ENCODE peak calls at places on chromosomes 7 and 10, in six cellular contexts. T is epithelial cell of esophagus; E is GM10248; D is naive thymus-derived CD4-positive, alpha-beta T cell; K is CD8-positive, alpha-beta memory T cell; Z is fibroblast of the aortic adventitia. W is an unnamed sample.

GRCh38 chr7:7808156-7808555 is 89.7 kb upstream of the RPA3 start:
- DNase-seq in T (peak), E (no peak), D (no peak), K (no peak), Z (peak), W (no peak)

GRCh38 chr10:100724531-100725027 is 20.8 kb upstream of the PAX2 start:
- DNase-seq in T (no peak), E (no peak), D (no peak), K (no peak), Z (no peak), W (no peak)

GRCh38 chr7:42939457-42940240 is 7.5 kb downstream of the MRPL32 start:
- DNase-seq in T (no peak), E (no peak), D (no peak), K (no peak), Z (no peak), W (no peak)

GRCh38 chr7:33061282-33061928 is 1.2 kb downstream of the NT5C3A start:
- DNase-seq in T (peak), E (no peak), D (no peak), K (no peak), Z (no peak), W (peak)

GRCh38 chr10:71695502-71696476 is 23.8 kb downstream of the C10orf105 start:
- DNase-seq in T (no peak), E (no peak), D (no peak), K (no peak), Z (no peak), W (no peak)

GRCh38 chr10:89391882-89392756 is at the start of gene IFIT1:
- DNase-seq in T (peak), E (peak), D (peak), K (peak), Z (peak), W (peak)

GRCh38 chr7:26284477-26284876 is 7.2 kb upstream of the SNX10 start:
- DNase-seq in T (peak), E (no peak), D (no peak), K (no peak), Z (no peak), W (no peak)

GRCh38 chr7:73606801-73607691 is 17.3 kb downstream of the MLXIPL start:
- DNase-seq in T (peak), E (peak), D (peak), K (peak), Z (peak), W (no peak)

GRCh38 chr7:26321440-26321839 is 29.8 kb downstream of the SNX10 start:
- DNase-seq in T (peak), E (no peak), D (no peak), K (no peak), Z (no peak), W (no peak)

GRCh38 chr7:30428586-30429530 is 49.7 kb downstream of the NOD1 start:
- DNase-seq in T (no peak), E (no peak), D (no peak), K (no peak), Z (no peak), W (no peak)

GRCh38 chr7:55144955-55145342 is 126.1 kb downstream of the EGFR start:
- DNase-seq in T (no peak), E (no peak), D (no peak), K (no peak), Z (no peak), W (no peak)

GRCh38 chr7:141071260-141071854 is 2.5 kb upstream of the TMEM178B start:
- DNase-seq in T (peak), E (peak), D (peak), K (no peak), Z (peak), W (peak)

GRCh38 chr10:79104264-79104954 is 35.6 kb downstream of the ZMIZ1 start:
- DNase-seq in T (no peak), E (no peak), D (no peak), K (no peak), Z (peak), W (no peak)

GRCh38 chr10:112552593-112553110 is 105.6 kb downstream of the VTI1A start:
- DNase-seq in T (no peak), E (no peak), D (no peak), K (no peak), Z (no peak), W (no peak)

GRCh38 chr10:98077223-98077622 is 46.8 kb upstream of the CRTAC1 start:
- DNase-seq in T (peak), E (no peak), D (no peak), K (no peak), Z (no peak), W (no peak)

GRCh38 chr7:65832281-65832680 is 40.6 kb upstream of the VKORC1L1 start:
- DNase-seq in T (peak), E (no peak), D (no peak), K (no peak), Z (peak), W (no peak)

GRCh38 chr10:47371629-47372485 is 12.2 kb downstream of the ZNF488 start:
- DNase-seq in T (no peak), E (no peak), D (no peak), K (no peak), Z (no peak), W (no peak)

GRCh38 chr7:83588602-83589240 is 60.2 kb downstream of the SEMA3E start:
- DNase-seq in T (no peak), E (no peak), D (no peak), K (no peak), Z (no peak), W (no peak)

GRCh38 chr10:114188001-114188400 is 8.8 kb downstream of the TDRD1 start:
- DNase-seq in T (no peak), E (no peak), D (no peak), K (no peak), Z (no peak), W (no peak)

GRCh38 chr7:41005381-41005901 is 697.4 kb downstream of the INHBA start:
- DNase-seq in T (peak), E (no peak), D (no peak), K (no peak), Z (peak), W (no peak)

GRCh38 chr10:132931258-132931657 is 11.1 kb downstream of the CFAP46 start:
- DNase-seq in T (no peak), E (no peak), D (no peak), K (no peak), Z (no peak), W (no peak)

GRCh38 chr10:33157108-33157507 is 177.4 kb downstream of the NRP1 start:
- DNase-seq in T (peak), E (no peak), D (no peak), K (no peak), Z (peak), W (no peak)

W was measured in NCI-H146.